ENCODE peak calls at places on chromosomes 5 and 9, in eight cellular contexts. One of them, this sample, is unnamed.

GRCh38 chr5:98205691-98206461 is 567.6 kb upstream of the RGMB start:
- DNase-seq in RWPE2: no peak
- DNase-seq in astrocyte: peak; percentile 72
- DNase-seq in BJ: no peak
- DNase-seq in AG04450: no peak
- DNase-seq in neural progenitor cell: no peak
- DNase-seq in HFF-Myc: no peak
- DNase-seq in AG04449: no peak
- DNase-seq in this sample: peak; percentile 60

GRCh38 chr5:122940890-122941289 is 95.5 kb downstream of the SNX24 start:
- DNase-seq in astrocyte: no peak
- DNase-seq in neural progenitor cell: no peak
- DNase-seq in AG04450: no peak
- DNase-seq in RWPE2: no peak
- DNase-seq in AG04449: no peak
- DNase-seq in BJ: no peak
- DNase-seq in HFF-Myc: no peak
- DNase-seq in this sample: no peak

GRCh38 chr9:84597131-84597530 is 72.4 kb upstream of the NTRK2 start:
- DNase-seq in AG04450: no peak
- DNase-seq in RWPE2: no peak
- DNase-seq in AG04449: no peak
- DNase-seq in HFF-Myc: no peak
- DNase-seq in BJ: no peak
- DNase-seq in astrocyte: no peak
- DNase-seq in neural progenitor cell: no peak
- DNase-seq in this sample: no peak

GRCh38 chr5:6573651-6574101 is 59.2 kb downstream of the NSUN2 start:
- DNase-seq in astrocyte: no peak
- DNase-seq in AG04449: no peak
- DNase-seq in AG04450: no peak
- DNase-seq in neural progenitor cell: peak; percentile 38
- DNase-seq in RWPE2: no peak
- DNase-seq in BJ: no peak
- DNase-seq in HFF-Myc: no peak
- DNase-seq in this sample: no peak

GRCh38 chr9:12813960-12814876 is 39.4 kb downstream of the LURAP1L start:
- DNase-seq in astrocyte: peak; percentile 99
- DNase-seq in HFF-Myc: peak; percentile 79
- DNase-seq in AG04449: peak; percentile 98
- DNase-seq in AG04450: peak; percentile 98
- DNase-seq in BJ: peak; percentile 98
- DNase-seq in neural progenitor cell: no peak
- DNase-seq in RWPE2: peak; percentile 85
- DNase-seq in this sample: peak; percentile 100

GRCh38 chr9:113148377-113148715 is 2.5 kb upstream of the SLC31A2 start:
- DNase-seq in AG04450: no peak
- DNase-seq in neural progenitor cell: no peak
- DNase-seq in astrocyte: no peak
- DNase-seq in BJ: no peak
- DNase-seq in HFF-Myc: no peak
- DNase-seq in AG04449: no peak
- DNase-seq in RWPE2: no peak
- DNase-seq in this sample: no peak

GRCh38 chr5:76663573-76663972 is 40.4 kb upstream of the F2RL2 start:
- DNase-seq in AG04450: no peak
- DNase-seq in RWPE2: no peak
- DNase-seq in HFF-Myc: no peak
- DNase-seq in BJ: no peak
- DNase-seq in AG04449: no peak
- DNase-seq in neural progenitor cell: no peak
- DNase-seq in astrocyte: no peak
- DNase-seq in this sample: no peak

GRCh38 chr5:131563434-131564228 is 71.4 kb downstream of the RAPGEF6 start:
- DNase-seq in neural progenitor cell: peak; percentile 9
- DNase-seq in HFF-Myc: no peak
- DNase-seq in BJ: no peak
- DNase-seq in RWPE2: no peak
- DNase-seq in AG04449: no peak
- DNase-seq in AG04450: no peak
- DNase-seq in astrocyte: no peak
- DNase-seq in this sample: no peak

GRCh38 chr9:24912767-24913166 is 367.1 kb upstream of the IZUMO3 start:
- DNase-seq in neural progenitor cell: no peak
- DNase-seq in BJ: no peak
- DNase-seq in AG04449: no peak
- DNase-seq in AG04450: no peak
- DNase-seq in HFF-Myc: no peak
- DNase-seq in astrocyte: no peak
- DNase-seq in RWPE2: no peak
- DNase-seq in this sample: no peak

GRCh38 chr5:153546566-153546965 is 56.1 kb downstream of the GRIA1 start:
- DNase-seq in neural progenitor cell: no peak
- DNase-seq in HFF-Myc: no peak
- DNase-seq in BJ: no peak
- DNase-seq in RWPE2: no peak
- DNase-seq in astrocyte: peak; percentile 52
- DNase-seq in AG04450: no peak
- DNase-seq in AG04449: peak; percentile 58
- DNase-seq in this sample: peak; percentile 57

GRCh38 chr5:169651526-169651925 is 14.5 kb downstream of the DOCK2 start:
- DNase-seq in astrocyte: peak; percentile 4
- DNase-seq in HFF-Myc: no peak
- DNase-seq in AG04450: no peak
- DNase-seq in BJ: no peak
- DNase-seq in RWPE2: no peak
- DNase-seq in AG04449: no peak
- DNase-seq in neural progenitor cell: no peak
- DNase-seq in this sample: peak; percentile 31

GRCh38 chr9:117427357-117427913 is 12.6 kb upstream of the ASTN2 start:
- DNase-seq in neural progenitor cell: no peak
- DNase-seq in AG04449: no peak
- DNase-seq in AG04450: no peak
- DNase-seq in astrocyte: no peak
- DNase-seq in RWPE2: no peak
- DNase-seq in BJ: no peak
- DNase-seq in HFF-Myc: no peak
- DNase-seq in this sample: no peak
- H3K4me3 ChIP-seq in neural progenitor cell: no peak overlapping the region
- H3K4me3 ChIP-seq in AG04449: no peak overlapping the region
- H3K4me3 ChIP-seq in AG04450: no peak overlapping the region
- H3K4me3 ChIP-seq in astrocyte: no peak overlapping the region
- H3K4me3 ChIP-seq in RWPE2: no peak overlapping the region
- H3K4me3 ChIP-seq in BJ: no peak overlapping the region
- H3K4me3 ChIP-seq in HFF-Myc: no peak overlapping the region
- H3K4me3 ChIP-seq in this sample: no peak overlapping the region

GRCh38 chr5:55177078-55177477 is 4.1 kb upstream of the CDC20B start:
- DNase-seq in AG04449: no peak
- DNase-seq in AG04450: no peak
- DNase-seq in astrocyte: no peak
- DNase-seq in HFF-Myc: no peak
- DNase-seq in RWPE2: no peak
- DNase-seq in BJ: no peak
- DNase-seq in neural progenitor cell: no peak
- DNase-seq in this sample: no peak
- H3K4me3 ChIP-seq in AG04449: no peak overlapping the region
- H3K4me3 ChIP-seq in AG04450: no peak overlapping the region
- H3K4me3 ChIP-seq in astrocyte: no peak overlapping the region
- H3K4me3 ChIP-seq in HFF-Myc: no peak overlapping the region
- H3K4me3 ChIP-seq in RWPE2: no peak overlapping the region
- H3K4me3 ChIP-seq in BJ: no peak overlapping the region
- H3K4me3 ChIP-seq in neural progenitor cell: peak overlapping the region; percentile 47
- H3K4me3 ChIP-seq in this sample: no peak overlapping the region

GRCh38 chr5:177371705-177372533 is 12.3 kb upstream of the SLC34A1 start:
- DNase-seq in neural progenitor cell: no peak
- DNase-seq in HFF-Myc: no peak
- DNase-seq in AG04449: no peak
- DNase-seq in RWPE2: no peak
- DNase-seq in BJ: no peak
- DNase-seq in AG04450: no peak
- DNase-seq in astrocyte: no peak
- DNase-seq in this sample: no peak
- H3K4me3 ChIP-seq in neural progenitor cell: peak overlapping the region; percentile 70
- H3K4me3 ChIP-seq in HFF-Myc: no peak overlapping the region
- H3K4me3 ChIP-seq in AG04449: peak overlapping the region; percentile 60
- H3K4me3 ChIP-seq in RWPE2: peak overlapping the region; percentile 45
- H3K4me3 ChIP-seq in BJ: no peak overlapping the region
- H3K4me3 ChIP-seq in AG04450: no peak overlapping the region
- H3K4me3 ChIP-seq in astrocyte: no peak overlapping the region
- H3K4me3 ChIP-seq in this sample: no peak overlapping the region

DNA sequence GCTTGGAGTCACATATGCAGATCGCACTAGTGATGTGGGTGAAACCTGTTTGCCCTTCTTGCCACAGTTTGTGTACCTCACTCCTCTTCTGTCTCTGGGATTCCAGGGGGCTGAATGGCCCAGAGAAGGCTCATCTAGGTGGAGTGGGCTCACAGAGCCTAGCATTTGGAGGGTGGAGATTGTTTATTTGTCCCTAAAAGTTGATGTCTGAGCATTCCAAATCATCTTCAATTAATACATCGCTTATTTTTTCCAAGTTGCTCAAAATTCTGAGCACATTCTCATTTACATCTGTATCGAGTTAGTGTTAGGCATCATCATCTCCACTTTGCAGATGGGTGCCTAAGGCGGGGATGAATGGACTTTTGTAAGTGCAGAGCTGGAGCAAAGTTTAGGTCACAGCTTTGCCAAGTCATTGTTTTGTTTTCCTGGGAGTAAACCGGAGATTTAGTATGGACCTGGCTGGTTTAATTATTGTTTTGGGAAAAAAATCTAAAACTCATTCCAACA is 2.0 kb downstream of the ABL1 start:
- DNase-seq in BJ: no peak
- DNase-seq in HFF-Myc: no peak
- DNase-seq in astrocyte: peak; percentile 61
- DNase-seq in AG04449: no peak
- DNase-seq in AG04450: no peak
- DNase-seq in neural progenitor cell: no peak
- DNase-seq in RWPE2: no peak
- DNase-seq in this sample: no peak
- H3K4me3 ChIP-seq in BJ: peak overlapping the region; percentile 80
- H3K4me3 ChIP-seq in HFF-Myc: peak overlapping the region; percentile 82
- H3K4me3 ChIP-seq in astrocyte: peak overlapping the region; percentile 93
- H3K4me3 ChIP-seq in AG04449: peak overlapping the region; percentile 78
- H3K4me3 ChIP-seq in AG04450: peak overlapping the region; percentile 78
- H3K4me3 ChIP-seq in neural progenitor cell: peak overlapping the region; percentile 87
- H3K4me3 ChIP-seq in RWPE2: peak overlapping the region; percentile 54
- H3K4me3 ChIP-seq in this sample: peak overlapping the region; percentile 76